ENCODE peak calls at places on chromosomes 5 and 9, in four cellular contexts. N is stomach; B is cardiac muscle cell; S is CD4-positive, CD25-positive, alpha-beta regulatory T cell. M is an unnamed sample.

GRCh38 chr9:124202447-124202971 is 55.2 kb upstream of the NEK6 start:
- DNase-seq in B (peak; percentile 43), N (peak; percentile 46), S (peak; percentile 94), M (no peak)

GRCh38 chr5:51382508-51382758 is 815 bp upstream of the ISL1 start:
- DNase-seq in S (no peak), B (no peak), N (no peak), M (no peak)

GRCh38 chr9:94166237-94167054 is 82.2 kb downstream of the PTPDC1 start:
- DNase-seq in N (peak; percentile 98), S (peak; percentile 98), B (peak; percentile 100), M (peak; percentile 92)

GRCh38 chr5:6832994-6833393 is 119.8 kb downstream of the TENT4A start:
- DNase-seq in S (peak; percentile 68), B (no peak), N (no peak), M (no peak)

GRCh38 chr9:69932901-69933300 is 110.7 kb upstream of the MAMDC2 start:
- DNase-seq in B (peak; percentile 12), N (no peak), S (peak; percentile 10), M (no peak)

GRCh38 chr9:35501941-35502340 is 12.0 kb downstream of the RUSC2 start:
- DNase-seq in B (no peak), S (no peak), N (no peak), M (no peak)

GRCh38 chr9:89814340-89815040 is 209.7 kb downstream of the GADD45G start:
- DNase-seq in N (no peak), B (peak; percentile 27), S (peak; percentile 11), M (no peak)

GRCh38 chr5:166625210-166625865 is 1666.1 kb upstream of the WWC1 start:
- DNase-seq in S (no peak), N (no peak), B (peak; percentile 69), M (no peak)

GRCh38 chr9:94656190-94656589 is 16.9 kb upstream of the FBP1 start:
- DNase-seq in N (no peak), B (peak; percentile 17), S (peak; percentile 74), M (no peak)

GRCh38 chr9:129320575-129321311 is 142.7 kb upstream of the IER5L start:
- DNase-seq in N (peak; percentile 79), B (peak; percentile 92), S (peak; percentile 74), M (peak; percentile 76)

GRCh38 chr5:677131-678101 is 15.7 kb downstream of the TPPP start:
- DNase-seq in B (no peak), S (no peak), N (peak; percentile 22), M (no peak)

GRCh38 chr9:137480686-137481683 is 21.9 kb upstream of the NSMF start:
- DNase-seq in S (no peak), N (no peak), B (no peak), M (no peak)

GRCh38 chr5:71955718-71956117 is 151.6 kb upstream of the MAP1B start:
- DNase-seq in B (no peak), N (no peak), S (no peak), M (no peak)

GRCh38 chr5:149628221-149628620 is 46.9 kb downstream of the ARHGEF37 start:
- DNase-seq in N (no peak), B (peak; percentile 24), S (no peak), M (no peak)

GRCh38 chr5:133032852-133033742 is 6.7 kb upstream of the ZCCHC10 start:
- DNase-seq in N (no peak), S (peak; percentile 11), B (no peak), M (no peak)

GRCh38 chr5:175479125-175479881 is 943 bp downstream of the SFXN1 start:
- DNase-seq in S (peak; percentile 59), N (no peak), B (no peak), M (no peak)

GRCh38 chr9:121266906-121267650 is 884 bp upstream of the GSN start:
- DNase-seq in N (no peak), S (no peak), B (no peak), M (no peak)

GRCh38 chr9:138069731-138070456 is 192.3 kb downstream of the CACNA1B start:
- DNase-seq in B (no peak), N (peak; percentile 8), S (no peak), M (no peak)

GRCh38 chr5:146130440-146131045 is 25.2 kb upstream of the PLAC8L1 start:
- DNase-seq in B (peak; percentile 65), S (peak; percentile 22), N (no peak), M (no peak)

GRCh38 chr5:178120661-178121357 is 7.5 kb downstream of the N4BP3 start:
- DNase-seq in S (peak; percentile 91), N (peak; percentile 89), B (peak; percentile 89), M (peak; percentile 78)

GRCh38 chr9:70519912-70520724 is 105.7 kb upstream of the KLF9 start:
- DNase-seq in S (peak; percentile 8), B (no peak), N (no peak), M (no peak)

GRCh38 chr9:79371948-79372555 is 199.7 kb upstream of the TLE4 start:
- DNase-seq in S (no peak), N (no peak), B (no peak), M (no peak)

GRCh38 chr5:10663531-10664183 is 97.4 kb downstream of the DAP start:
- DNase-seq in N (peak; percentile 48), B (peak; percentile 47), S (no peak), M (no peak)

GRCh38 chr9:94150890-94151660 is 66.8 kb downstream of the PTPDC1 start:
- DNase-seq in N (no peak), S (no peak), B (no peak), M (no peak)

GRCh38 chr5:59548807-59549357 is 344.6 kb downstream of the PDE4D start:
- DNase-seq in B (no peak), N (peak; percentile 27), S (no peak), M (no peak)

GRCh38 chr5:158272409-158272808 is 413.5 kb upstream of the CLINT1 start:
- DNase-seq in N (no peak), S (no peak), B (no peak), M (no peak)

GRCh38 chr5:77367733-77368132 is 124.4 kb downstream of the WDR41 start:
- DNase-seq in N (no peak), S (no peak), B (peak; percentile 5), M (no peak)

GRCh38 chr9:94593459-94594345 is at the start of gene FBP2:
- DNase-seq in S (no peak), B (peak; percentile 50), N (peak; percentile 80), M (no peak)

GRCh38 chr5:36840077-36840476 is 36.5 kb upstream of the NIPBL start:
- DNase-seq in B (no peak), S (no peak), N (no peak), M (no peak)

GRCh38 chr9:107665057-107665456 is 175.5 kb upstream of the KLF4 start:
- DNase-seq in S (no peak), B (no peak), N (no peak), M (no peak)

GRCh38 chr9:136187683-136188586 is 17.0 kb downstream of the LHX3 start:
- DNase-seq in S (no peak), N (no peak), B (no peak), M (no peak)

GRCh38 chr5:69265931-69266330 is 31.2 kb downstream of the CDK7 start:
- DNase-seq in N (no peak), B (no peak), S (no peak), M (no peak)

GRCh38 chr9:10804486-10804885 is 191.7 kb upstream of the PTPRD start:
- DNase-seq in S (no peak), B (no peak), N (no peak), M (no peak)

GRCh38 chr9:6054280-6055099 is 39.1 kb upstream of the RANBP6 start:
- DNase-seq in N (peak; percentile 75), S (peak; percentile 73), B (peak; percentile 89), M (peak; percentile 24)

DNA sequence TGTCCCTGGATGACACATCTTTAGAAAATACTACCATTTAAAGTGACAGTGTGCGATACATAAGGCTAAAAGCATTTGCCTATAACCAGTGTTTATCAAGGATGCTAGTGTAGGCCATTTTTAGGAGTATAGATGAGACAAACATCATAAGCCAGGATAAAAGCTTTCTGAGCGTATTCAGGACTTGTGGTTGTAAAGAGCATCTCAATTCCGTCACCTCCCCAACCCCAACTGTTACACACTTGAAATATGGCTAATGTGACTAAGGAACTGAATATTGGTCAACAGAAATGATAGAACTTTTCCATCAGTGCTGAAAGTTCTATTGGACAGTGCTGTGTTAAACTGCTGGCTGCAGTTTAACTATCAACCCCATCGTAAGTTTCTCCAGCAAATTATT is 4.5 kb downstream of the SNX18 start:
- DNase-seq in B (no peak), S (no peak), N (no peak), M (no peak)
- H3K4me1 ChIP-seq in B (peaks cover 50% of the 10 kb centered on the region), S (peaks cover 50% of the 10 kb centered on the region), N (peaks cover 60% of the 10 kb centered on the region), M (peaks cover 65% of the 10 kb centered on the region)

GRCh38 chr9:127904518-127904887 is 5.1 kb upstream of the ST6GALNAC6 start:
- DNase-seq in N (no peak), S (no peak), B (peak; percentile 49), M (no peak)

GRCh38 chr9:127907867-127908659 is 8.7 kb upstream of the ST6GALNAC6 start:
- DNase-seq in S (no peak), B (no peak), N (no peak), M (peak; percentile 47)

GRCh38 chr9:127905788-127906191 is 6.4 kb upstream of the ST6GALNAC6 start:
- DNase-seq in B (no peak), N (no peak), S (peak; percentile 85), M (peak; percentile 68)

GRCh38 chr9:127904888-127905728 is 5.7 kb upstream of the ST6GALNAC6 start:
- DNase-seq in N (no peak), B (no peak), S (peak; percentile 86), M (peak; percentile 59)

GRCh38 chr9:127903557-127904475 is 4.4 kb upstream of the ST6GALNAC6 start:
- DNase-seq in N (peak; percentile 68), S (peak; percentile 90), B (no peak), M (peak; percentile 62)
- H3K4me1 ChIP-seq in N (peaks cover 42% of the 10 kb centered on the region), S (peaks cover 66% of the 10 kb centered on the region), B (peaks cover 21% of the 10 kb centered on the region), M (peaks cover 50% of the 10 kb centered on the region)

GRCh38 chr5:33309076-33309475 is 131.7 kb upstream of the TARS1 start:
- DNase-seq in N (no peak), B (no peak), S (no peak), M (no peak)

GRCh38 chr5:33311893-33312292 is 128.9 kb upstream of the TARS1 start:
- DNase-seq in B (peak; percentile 77), S (no peak), N (no peak), M (no peak)

GRCh38 chr5:33312631-33313030 is 128.1 kb upstream of the TARS1 start:
- DNase-seq in N (no peak), S (no peak), B (no peak), M (no peak)

GRCh38 chr5:33309780-33310345 is 130.9 kb upstream of the TARS1 start:
- DNase-seq in N (no peak), S (no peak), B (no peak), M (no peak)

DNA sequence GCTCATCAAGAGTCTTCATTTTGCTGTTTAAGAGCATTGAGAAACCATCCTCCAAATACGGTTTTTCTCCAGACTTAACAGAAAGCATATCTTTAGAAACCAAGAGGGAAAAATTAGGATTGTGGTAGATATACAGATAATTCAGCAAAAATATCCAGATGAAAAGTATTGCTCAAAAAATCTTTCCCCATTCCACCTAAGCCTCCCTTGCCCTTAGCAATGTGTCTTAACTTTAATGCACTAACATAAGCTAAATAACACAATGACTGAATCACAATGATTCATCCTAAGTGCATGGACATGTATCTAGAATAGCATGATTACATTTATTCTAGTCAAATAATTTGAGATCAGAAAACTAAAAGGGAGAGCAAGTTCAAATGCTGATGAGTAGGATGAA is 130.3 kb upstream of the TARS1 start:
- DNase-seq in S (no peak), B (peak; percentile 75), N (no peak), M (no peak)
- H3K4me1 ChIP-seq in S (no peaks in the 10 kb centered on the region), B (peaks cover 8% of the 10 kb centered on the region), N (no peaks in the 10 kb centered on the region), M (no peaks in the 10 kb centered on the region)

DNA sequence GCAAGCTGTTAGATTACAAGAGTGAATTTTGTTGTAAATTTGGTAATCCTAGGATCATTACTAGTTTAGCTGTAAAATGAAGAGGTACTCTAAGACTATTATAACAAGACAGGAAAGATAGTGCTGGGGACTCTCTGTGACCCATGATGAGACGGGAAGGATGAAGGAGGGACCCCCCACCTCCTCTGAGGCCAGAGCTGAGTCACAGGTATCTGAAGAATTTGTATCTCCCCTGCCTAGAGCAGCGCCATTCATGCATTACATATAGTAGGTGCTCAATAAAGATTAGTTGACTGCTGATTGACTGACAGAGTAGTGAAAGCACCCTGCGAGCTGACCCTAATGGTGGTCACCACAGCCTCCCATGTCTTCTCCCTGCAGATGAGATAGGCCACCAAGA is 202.8 kb downstream of the SNX18 start:
- DNase-seq in N (no peak), B (no peak), S (no peak), M (no peak)
- H3K4me1 ChIP-seq in N (no peaks in the 10 kb centered on the region), B (peaks cover 44% of the 10 kb centered on the region), S (peaks cover 11% of the 10 kb centered on the region), M (no peaks in the 10 kb centered on the region)